ENCODE peak calls at places on chromosomes 11 and 22, in ten cellular contexts. U is PC-3, Y is bronchial epithelial cell, M is HCT116, Q is tibial nerve, J is prostate gland, K is psoas muscle, O is tibial artery, F is stomach, E is gastrocnemius medialis. B is an unnamed sample. For H3K27me3, the result is how much of the 10 kb centered on the place peaks cover.

GRCh38 chr11:112524808-112525207 is 264.1 kb upstream of the PLET1 start:
- DNase-seq in U (no peak), Y (no peak), M (no peak), Q (no peak), J (no peak), K (no peak), O (peak), F (peak), E (peak), B (no peak)

GRCh38 chr11:8717876-8718753 is 35.5 kb downstream of the RPL27A start:
- DNase-seq in U (peak), Y (peak), M (no peak), Q (no peak), J (peak), K (peak), O (peak), F (peak), E (peak), B (peak)

GRCh38 chr11:69841170-69841858 is 22.1 kb upstream of the FGF3 start:
- DNase-seq in U (no peak), Y (no peak), M (no peak), Q (no peak), J (no peak), K (no peak), O (no peak), F (no peak), E (no peak), B (no peak)

GRCh38 chr22:32501797-32502290 is 27.2 kb downstream of the FBXO7 start:
- DNase-seq in U (no peak), Y (no peak), M (no peak), Q (no peak), J (no peak), K (no peak), O (no peak), F (no peak), E (no peak), B (no peak)

GRCh38 chr11:117876049-117876340 is 463 bp downstream of the FXYD6 start:
- DNase-seq in U (no peak), Y (no peak), M (no peak), Q (no peak), J (no peak), K (no peak), O (no peak), F (no peak), E (no peak), B (no peak)

GRCh38 chr11:112656772-112657428 is 304.3 kb upstream of the NCAM1 start:
- DNase-seq in U (peak), Y (peak), M (peak), Q (no peak), J (no peak), K (peak), O (no peak), F (no peak), E (peak), B (no peak)

GRCh38 chr11:9138612-9139579 is 47.5 kb upstream of the SCUBE2 start:
- DNase-seq in U (peak), Y (peak), M (peak), Q (peak), J (peak), K (no peak), O (peak), F (peak), E (no peak), B (peak)

GRCh38 chr22:42780070-42780540 is 59.4 kb upstream of the A4GALT start:
- DNase-seq in U (peak), Y (peak), M (peak), Q (peak), J (peak), K (no peak), O (peak), F (peak), E (no peak), B (peak)

GRCh38 chr11:44709966-44710365 is 16.8 kb upstream of the TSPAN18 start:
- DNase-seq in U (peak), Y (peak), M (no peak), Q (no peak), J (no peak), K (no peak), O (no peak), F (no peak), E (no peak), B (no peak)

GRCh38 chr11:57321996-57322880 is 2.5 kb downstream of the TNKS1BP1 start:
- DNase-seq in U (peak), Y (peak), M (peak), Q (peak), J (peak), K (peak), O (peak), F (peak), E (peak), B (peak)

GRCh38 chr11:45432100-45432499 is 146.0 kb upstream of the SYT13 start:
- DNase-seq in U (no peak), Y (no peak), M (no peak), Q (no peak), J (no peak), K (no peak), O (no peak), F (no peak), E (no peak), B (no peak)

GRCh38 chr11:11514246-11514645 is 107.6 kb downstream of the GALNT18 start:
- DNase-seq in U (no peak), Y (no peak), M (no peak), Q (no peak), J (no peak), K (no peak), O (no peak), F (no peak), E (no peak), B (no peak)

GRCh38 chr11:79412761-79413160 is 28.1 kb downstream of the TENM4 start:
- DNase-seq in U (no peak), Y (peak), M (no peak), Q (no peak), J (no peak), K (no peak), O (no peak), F (no peak), E (no peak), B (no peak)

GRCh38 chr11:75558939-75559843 is 2.9 kb upstream of the SERPINH1 start:
- DNase-seq in U (no peak), Y (no peak), M (no peak), Q (peak), J (no peak), K (no peak), O (peak), F (no peak), E (no peak), B (no peak)

GRCh38 chr22:19168088-19168890 is 10.2 kb downstream of the SLC25A1 start:
- DNase-seq in U (no peak), Y (no peak), M (no peak), Q (no peak), J (no peak), K (no peak), O (no peak), F (no peak), E (no peak), B (no peak)

GRCh38 chr22:30318773-30319419 is 7.8 kb downstream of the TBC1D10A start:
- DNase-seq in U (no peak), Y (no peak), M (no peak), Q (no peak), J (no peak), K (no peak), O (no peak), F (no peak), E (no peak), B (no peak)

GRCh38 chr11:120880791-120881190 is 143.1 kb upstream of the TBCEL start:
- DNase-seq in U (no peak), Y (no peak), M (no peak), Q (no peak), J (no peak), K (no peak), O (no peak), F (no peak), E (no peak), B (no peak)

GRCh38 chr11:124481365-124482323 is 36.1 kb upstream of the OR8B8 start:
- DNase-seq in U (peak), Y (peak), M (no peak), Q (no peak), J (no peak), K (no peak), O (peak), F (no peak), E (no peak), B (peak)

GRCh38 chr11:61621917-61622585 is 41.2 kb upstream of the SYT7 start:
- DNase-seq in U (no peak), Y (no peak), M (no peak), Q (no peak), J (no peak), K (no peak), O (no peak), F (no peak), E (no peak), B (no peak)

GRCh38 chr11:60347084-60347797 is 20.2 kb downstream of the MS4A6E start:
- DNase-seq in U (no peak), Y (no peak), M (no peak), Q (no peak), J (no peak), K (no peak), O (no peak), F (no peak), E (no peak), B (no peak)

GRCh38 chr11:60344146-60344545 is 17.1 kb downstream of the MS4A6E start:
- DNase-seq in U (no peak), Y (no peak), M (no peak), Q (no peak), J (no peak), K (no peak), O (no peak), F (no peak), E (no peak), B (no peak)

GRCh38 chr11:60349990-60350389 is 22.9 kb downstream of the MS4A6E start:
- DNase-seq in U (no peak), Y (no peak), M (no peak), Q (no peak), J (no peak), K (no peak), O (no peak), F (no peak), E (no peak), B (no peak)

GRCh38 chr11:60345489-60345888 is 18.4 kb downstream of the MS4A6E start:
- DNase-seq in U (peak), Y (peak), M (peak), Q (no peak), J (no peak), K (no peak), O (no peak), F (peak), E (no peak), B (no peak)

GRCh38 chr11:60348116-60348515 is 21.1 kb downstream of the MS4A6E start:
- DNase-seq in U (no peak), Y (no peak), M (no peak), Q (no peak), J (no peak), K (no peak), O (no peak), F (no peak), E (no peak), B (no peak)
- TF ChIP-seq CTCF in U (peak), Y (no peak), M (no peak), Q (no peak), J (no peak), K (no peak), O (no peak), F (no peak), E (no peak), B (no peak)

GRCh38 chr11:64920124-64920523 is 3.1 kb upstream of the ATG2A start:
- DNase-seq in U (no peak), Y (no peak), M (no peak), Q (no peak), J (no peak), K (no peak), O (no peak), F (no peak), E (no peak), B (no peak)
- H3K4me3 ChIP-seq in U (no peak), Y (no peak), M (no peak), Q (no peak), J (no peak), K (no peak), O (no peak), F (no peak), E (no peak), B (no peak)

GRCh38 chr11:65781962-65782815 is 1.4 kb upstream of the AP5B1 start:
- DNase-seq in U (no peak), Y (no peak), M (no peak), Q (no peak), J (no peak), K (no peak), O (peak), F (no peak), E (no peak), B (no peak)

GRCh38 chr11:65781152-65781961 is 581 bp upstream of the AP5B1 start:
- DNase-seq in U (peak), Y (no peak), M (no peak), Q (no peak), J (peak), K (peak), O (peak), F (no peak), E (peak), B (no peak)

GRCh38 chr11:65785329-65786007 is 1.4 kb upstream of the OVOL1 start:
- DNase-seq in U (no peak), Y (no peak), M (no peak), Q (no peak), J (no peak), K (no peak), O (no peak), F (no peak), E (no peak), B (no peak)

GRCh38 chr11:65780770-65781151 is at the start of gene AP5B1:
- DNase-seq in U (peak), Y (peak), M (no peak), Q (no peak), J (peak), K (peak), O (peak), F (peak), E (peak), B (no peak)

DNA sequence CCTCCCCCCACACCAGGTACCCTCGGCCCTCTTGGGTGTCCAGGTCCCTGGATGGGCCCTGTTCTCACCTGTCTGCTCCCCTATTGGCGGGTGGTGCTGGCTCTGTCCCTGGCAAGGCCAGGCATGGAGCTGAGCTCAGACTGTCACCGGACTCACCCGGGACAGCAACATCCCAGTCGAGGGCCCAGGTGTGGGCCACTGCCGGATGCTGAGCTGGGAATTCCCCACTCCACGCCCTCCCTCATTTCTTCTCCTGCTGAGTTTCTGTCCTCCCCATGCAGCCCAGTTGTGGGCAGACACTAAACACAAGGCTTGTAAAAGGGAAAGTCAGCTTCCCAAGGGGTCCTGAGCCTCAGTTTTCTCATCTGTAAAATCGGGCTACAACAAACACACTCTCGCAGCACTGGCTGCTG is 2.0 kb upstream of the AP5B1 start:
- DNase-seq in U (no peak), Y (no peak), M (no peak), Q (no peak), J (no peak), K (no peak), O (no peak), F (no peak), E (no peak), B (no peak)
- H3K27me3 ChIP-seq in U (under half), Y (under half), M (under half), Q (under half), J (under half), K (under half), O (under half), F (under half), E (under half), B (under half)

DNA sequence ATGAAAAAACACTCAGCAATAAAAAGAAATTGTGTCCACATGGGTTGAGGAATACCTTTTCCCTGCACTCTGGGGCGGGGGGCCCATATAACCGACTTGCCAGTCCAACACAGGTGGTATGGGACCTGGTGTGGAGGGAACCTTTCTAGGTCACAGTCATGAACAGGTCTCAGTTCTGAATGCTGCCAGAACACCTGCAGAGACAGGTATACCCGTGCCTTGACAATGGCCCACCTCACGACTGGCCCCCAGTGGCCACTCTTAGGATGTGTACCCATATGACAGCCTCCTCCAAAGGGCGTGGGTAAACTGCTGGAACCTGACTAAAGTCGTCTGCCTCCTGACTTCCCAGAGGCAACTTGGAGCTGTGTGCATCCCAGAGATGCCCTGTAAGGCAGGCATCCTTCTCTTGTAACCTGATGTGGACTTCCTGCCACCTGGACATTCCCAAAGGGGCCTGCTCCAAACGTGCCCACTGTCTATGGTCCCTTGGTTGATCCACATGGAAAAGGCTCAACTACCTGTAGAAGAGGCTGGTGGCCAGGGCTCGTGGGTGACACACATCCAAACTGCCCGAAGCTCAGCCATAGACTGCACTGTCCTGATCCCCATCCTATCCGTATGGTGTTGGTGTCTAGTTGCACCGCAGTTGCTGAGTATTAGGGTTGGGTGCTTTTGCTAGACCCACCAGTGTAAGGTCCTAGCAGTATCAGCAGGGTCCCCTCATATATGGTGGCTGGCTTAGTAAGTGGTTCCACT is 859.3 kb downstream of the BRD1 start:
- DNase-seq in U (peak), Y (peak), M (peak), Q (no peak), J (peak), K (no peak), O (no peak), F (peak), E (no peak), B (no peak)
- TF ChIP-seq CTCF in U (peak), Y (no peak), M (peak), Q (peak), J (peak), K (no peak), O (no peak), F (no peak), E (no peak), B (no peak)

DNA sequence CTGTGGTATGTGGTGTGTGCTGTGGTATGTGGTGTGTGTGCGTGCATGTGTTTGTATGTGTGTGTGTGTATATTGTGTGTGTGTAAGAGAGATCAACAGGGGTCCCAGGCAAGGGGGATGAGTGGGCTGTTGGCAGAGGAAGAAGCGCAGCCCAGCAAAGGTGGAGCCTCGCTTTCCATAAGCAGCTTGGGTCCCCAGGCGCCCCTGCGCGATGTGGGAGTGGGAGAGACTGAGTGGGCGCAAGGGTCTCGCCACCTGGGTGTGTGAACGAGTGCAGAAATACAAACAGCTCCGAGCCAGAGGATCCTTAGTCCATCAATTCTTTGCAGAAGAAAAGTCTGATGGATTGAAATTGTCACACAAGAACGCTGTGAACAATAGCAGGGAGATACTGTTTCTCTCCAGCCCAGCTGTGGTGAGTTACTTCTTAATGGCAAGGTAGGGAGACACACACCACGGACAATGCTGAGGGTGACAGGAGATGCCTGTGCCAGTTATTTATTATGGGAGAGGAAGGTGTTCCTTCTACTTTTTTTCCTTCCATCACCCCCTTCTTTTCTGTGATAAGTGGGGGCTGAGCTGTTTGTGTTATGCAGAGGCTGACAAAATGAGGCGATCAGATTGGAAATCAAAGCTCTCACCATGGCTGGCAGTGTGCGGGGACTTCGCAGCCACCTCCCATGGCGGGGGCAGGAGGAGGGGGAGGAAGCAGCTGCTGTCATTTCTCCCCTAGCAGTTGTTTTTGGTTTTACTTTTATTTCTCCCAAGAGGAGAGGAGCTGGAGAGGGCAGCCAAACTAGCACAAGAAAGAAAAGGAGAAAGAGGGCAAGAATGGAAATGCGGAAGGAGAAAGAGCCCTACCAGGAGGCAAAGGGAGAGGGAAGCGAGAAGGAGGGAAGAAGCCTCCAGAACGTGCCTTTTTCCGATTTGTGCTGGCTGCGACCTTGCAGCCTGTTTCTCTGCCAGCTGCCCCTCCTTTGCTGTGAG is 755.7 kb downstream of the NTM start:
- DNase-seq in U (peak), Y (no peak), M (no peak), Q (peak), J (no peak), K (peak), O (no peak), F (no peak), E (peak), B (no peak)
- H3K4me3 ChIP-seq in U (peak), Y (peak), M (no peak), Q (peak), J (peak), K (peak), O (peak), F (peak), E (peak), B (peak)

GRCh38 chr22:27615408-27615807 is 186.1 kb downstream of the MN1 start:
- DNase-seq in U (no peak), Y (no peak), M (no peak), Q (no peak), J (no peak), K (no peak), O (no peak), F (no peak), E (no peak), B (no peak)

GRCh38 chr22:27613099-27614089 is 188.2 kb downstream of the MN1 start:
- DNase-seq in U (no peak), Y (no peak), M (no peak), Q (no peak), J (no peak), K (no peak), O (no peak), F (no peak), E (no peak), B (no peak)

GRCh38 chr22:27617214-27617881 is 184.2 kb downstream of the MN1 start:
- DNase-seq in U (peak), Y (no peak), M (no peak), Q (no peak), J (no peak), K (no peak), O (no peak), F (no peak), E (no peak), B (no peak)

GRCh38 chr22:27614291-27615007 is 187.1 kb downstream of the MN1 start:
- DNase-seq in U (no peak), Y (no peak), M (no peak), Q (no peak), J (no peak), K (no peak), O (no peak), F (no peak), E (no peak), B (no peak)

GRCh38 chr22:27616033-27616432 is 185.5 kb downstream of the MN1 start:
- DNase-seq in U (no peak), Y (no peak), M (no peak), Q (no peak), J (no peak), K (no peak), O (no peak), F (no peak), E (no peak), B (no peak)
- H3K27me3 ChIP-seq in U (under half), Y (under half), M (under half), Q (under half), J (under half), K (under half), O (under half), F (under half), E (under half), B (half or more)

B was measured in AG04450.